ENCODE peak calls at places on chromosomes 16 and 17, in six cellular contexts. W is neural progenitor cell, N is lower lobe of right lung, T is IMR-90, H is adrenal gland, C is psoas muscle. L is an unnamed sample.
A peak's percentile ranks its signal among the peaks of the same experiment; 100 is the strongest.

GRCh38 chr17:40854175-40854814 is 12.7 kb downstream of the KRT12 start:
- DNase-seq in W (no peak), N (no peak), T (peak; percentile 93), H (no peak), C (no peak), L (no peak)

GRCh38 chr17:27352481-27353460 is 58.9 kb downstream of the WSB1 start:
- DNase-seq in W (peak; percentile 9), N (no peak), T (peak; percentile 24), H (no peak), C (no peak), L (no peak)

GRCh38 chr17:61285483-61286320 is 113.9 kb upstream of the TBX2 start:
- DNase-seq in W (peak; percentile 57), N (no peak), T (peak; percentile 98), H (no peak), C (peak; percentile 18), L (no peak)

GRCh38 chr16:58471209-58471975 is 28.6 kb upstream of the NDRG4 start:
- DNase-seq in W (no peak), N (no peak), T (no peak), H (no peak), C (no peak), L (no peak)

GRCh38 chr16:60922920-60923319 is 1113.3 kb downstream of the CDH8 start:
- DNase-seq in W (no peak), N (no peak), T (no peak), H (no peak), C (no peak), L (no peak)

GRCh38 chr16:14011006-14011405 is 60.1 kb upstream of the MRTFB start:
- DNase-seq in W (no peak), N (no peak), T (no peak), H (no peak), C (no peak), L (no peak)

GRCh38 chr17:4548721-4549531 is 6.3 kb downstream of the MYBBP1A start:
- DNase-seq in W (no peak), N (no peak), T (peak; percentile 18), H (no peak), C (no peak), L (no peak)

GRCh38 chr16:15993946-15994665 is 44.7 kb downstream of the ABCC1 start:
- DNase-seq in W (no peak), N (no peak), T (peak; percentile 71), H (no peak), C (no peak), L (peak; percentile 76)

GRCh38 chr17:77096570-77097214 is 44.1 kb upstream of the SEC14L1 start:
- DNase-seq in W (no peak), N (no peak), T (peak; percentile 73), H (peak; percentile 73), C (no peak), L (no peak)

GRCh38 chr17:29401237-29401636 is 11.1 kb downstream of the TAOK1 start:
- DNase-seq in W (no peak), N (no peak), T (no peak), H (no peak), C (no peak), L (no peak)

GRCh38 chr17:5536831-5537230 is 47.5 kb downstream of the NLRP1 start:
- DNase-seq in W (no peak), N (no peak), T (no peak), H (no peak), C (no peak), L (no peak)

GRCh38 chr16:29678691-29679267 is at the start of gene QPRT:
- DNase-seq in W (peak; percentile 87), N (no peak), T (peak; percentile 22), H (peak; percentile 82), C (no peak), L (peak; percentile 85)

GRCh38 chr16:19745286-19746018 is 27.4 kb downstream of the IQCK start:
- DNase-seq in W (no peak), N (no peak), T (peak; percentile 71), H (no peak), C (no peak), L (no peak)

GRCh38 chr16:28925386-28926228 is 569 bp upstream of the RABEP2 start:
- DNase-seq in W (peak; percentile 91), N (peak; percentile 79), T (peak; percentile 68), H (peak; percentile 88), C (peak; percentile 85), L (peak; percentile 94)

GRCh38 chr17:55157165-55157564 is 107.6 kb upstream of the HLF start:
- DNase-seq in W (no peak), N (no peak), T (peak; percentile 53), H (no peak), C (no peak), L (no peak)

GRCh38 chr17:77772899-77773358 is 185.6 kb upstream of the TNRC6C start:
- DNase-seq in W (no peak), N (no peak), T (no peak), H (no peak), C (no peak), L (peak; percentile 55)

GRCh38 chr16:83953796-83954576 is 946 bp downstream of the OSGIN1 start:
- DNase-seq in W (peak; percentile 54), N (no peak), T (peak; percentile 32), H (no peak), C (no peak), L (no peak)

GRCh38 chr17:47072881-47073280 is 93.8 kb upstream of the RPRML start:
- DNase-seq in W (no peak), N (no peak), T (peak; percentile 33), H (peak; percentile 29), C (no peak), L (no peak)

GRCh38 chr17:7258731-7259554 is 3.3 kb downstream of the CLDN7 start:
- DNase-seq in W (no peak), N (peak; percentile 89), T (peak; percentile 27), H (no peak), C (no peak), L (no peak)

GRCh38 chr16:84080378-84080777 is 36.4 kb downstream of the MBTPS1 start:
- DNase-seq in W (no peak), N (no peak), T (no peak), H (peak; percentile 85), C (peak; percentile 48), L (no peak)

GRCh38 chr17:81387235-81388060 is 7.8 kb upstream of the BAHCC1 start:
- DNase-seq in W (peak; percentile 86), N (peak; percentile 70), T (peak; percentile 57), H (peak; percentile 85), C (no peak), L (peak; percentile 80)

GRCh38 chr17:3474212-3474611 is 1.6 kb upstream of the ASPA start:
- DNase-seq in W (no peak), N (no peak), T (no peak), H (no peak), C (no peak), L (no peak)

GRCh38 chr16:31323959-31324629 is 30.9 kb upstream of the ITGAX start:
- DNase-seq in W (no peak), N (no peak), T (no peak), H (no peak), C (no peak), L (no peak)

GRCh38 chr17:35752471-35752870 is 568 bp downstream of the GAS2L2 start:
- DNase-seq in W (no peak), N (no peak), T (no peak), H (no peak), C (no peak), L (no peak)

GRCh38 chr16:82004651-82005490 is 6.4 kb downstream of the SDR42E1 start:
- DNase-seq in W (no peak), N (no peak), T (no peak), H (no peak), C (no peak), L (peak; percentile 6)

GRCh38 chr17:41064301-41064700 is 1.4 kb downstream of the KRTAP2-4 start:
- DNase-seq in W (no peak), N (no peak), T (no peak), H (no peak), C (no peak), L (no peak)

GRCh38 chr17:68141050-68141449 is 105.5 kb downstream of the KPNA2 start:
- DNase-seq in W (no peak), N (no peak), T (peak; percentile 1), H (no peak), C (no peak), L (no peak)

GRCh38 chr17:42809250-42809649 is 10.6 kb downstream of the CNTD1 start:
- DNase-seq in W (no peak), N (no peak), T (peak; percentile 93), H (peak; percentile 81), C (peak; percentile 43), L (no peak)

GRCh38 chr16:85334718-85335583 is 222.7 kb upstream of the CIBAR2 start:
- DNase-seq in W (peak; percentile 85), N (no peak), T (no peak), H (no peak), C (no peak), L (no peak)
- H3K4me3 ChIP-seq in W (peak overlapping the region; percentile 47), N (peak overlapping the region; percentile 29), T (no peak overlapping the region), H (no peak overlapping the region), C (no peak overlapping the region), L (no peak overlapping the region)

GRCh38 chr17:50431219-50431618 is 5.2 kb downstream of the ACSF2 start:
- DNase-seq in W (no peak), N (no peak), T (no peak), H (no peak), C (no peak), L (no peak)

GRCh38 chr17:50430731-50431130 is 4.7 kb downstream of the ACSF2 start:
- DNase-seq in W (no peak), N (no peak), T (no peak), H (no peak), C (no peak), L (no peak)

GRCh38 chr17:50428831-50429424 is 2.9 kb downstream of the ACSF2 start:
- DNase-seq in W (no peak), N (no peak), T (no peak), H (peak; percentile 85), C (peak; percentile 48), L (no peak)

GRCh38 chr17:50432125-50432762 is 6.2 kb downstream of the ACSF2 start:
- DNase-seq in W (no peak), N (no peak), T (no peak), H (no peak), C (no peak), L (no peak)

DNA sequence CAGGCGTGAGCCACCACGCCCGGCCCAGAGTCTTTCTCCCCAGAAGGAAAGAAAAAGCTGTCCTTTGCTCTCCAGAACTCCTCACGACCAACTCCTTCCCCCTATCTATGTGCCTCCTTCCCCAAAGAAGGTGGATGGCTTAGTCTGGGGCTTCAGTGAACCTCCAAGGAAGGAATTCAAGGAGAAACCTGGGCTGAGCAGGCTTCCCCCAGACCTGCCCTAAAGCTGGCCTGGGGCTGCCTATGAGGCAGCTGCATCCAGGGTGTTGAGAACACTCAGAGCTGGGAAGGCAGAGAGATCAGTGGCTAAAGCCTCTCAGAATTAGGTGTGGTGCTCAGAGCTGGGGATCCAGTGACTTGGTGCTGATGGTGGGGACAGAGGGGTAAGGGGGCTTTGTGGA is 3.8 kb downstream of the ACSF2 start:
- DNase-seq in W (no peak), N (no peak), T (no peak), H (peak; percentile 10), C (no peak), L (no peak)
- H3K27ac ChIP-seq in W (no peak overlapping the region), N (no peak overlapping the region), T (no peak overlapping the region), H (peak overlapping the region; percentile 76), C (peak overlapping the region; percentile 83), L (no peak overlapping the region)

GRCh38 chr17:45324336-45324735 is 7.5 kb upstream of the MAP3K14 start:
- DNase-seq in W (no peak), N (peak; percentile 2), T (no peak), H (no peak), C (no peak), L (no peak)
- H3K4me1 ChIP-seq in W (peaks cover 2% of the 10 kb centered on the region), N (peaks cover 15% of the 10 kb centered on the region), T (peaks cover 20% of the 10 kb centered on the region), H (peaks cover 27% of the 10 kb centered on the region), C (peaks cover 3% of the 10 kb centered on the region), L (no peaks in the 10 kb centered on the region)

DNA sequence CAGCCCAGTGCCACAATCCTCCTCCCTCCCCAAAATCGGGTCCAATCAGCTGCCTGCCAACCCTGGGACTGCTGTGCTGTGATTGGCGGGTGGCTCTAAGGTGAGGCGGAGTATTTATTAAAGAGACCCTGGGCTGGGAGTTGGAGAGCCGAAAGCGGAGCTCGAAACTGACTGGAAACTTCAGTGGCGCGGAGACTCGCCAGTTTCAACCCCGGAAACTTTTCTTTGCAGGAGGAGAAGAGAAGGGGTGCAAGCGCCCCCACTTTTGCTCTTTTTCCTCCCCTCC is at the start of gene SOX9:
- DNase-seq in W (peak; percentile 94), N (peak; percentile 85), T (peak; percentile 96), H (peak; percentile 88), C (peak; percentile 81), L (peak; percentile 95)
- H3K4me3 ChIP-seq in W (peak within 1 kb of the TSS; percentile 87), N (peak within 1 kb of the TSS; percentile 59), T (peak within 1 kb of the TSS; percentile 95), H (peak within 1 kb of the TSS; percentile 59), C (peak within 1 kb of the TSS; percentile 81), L (peak within 1 kb of the TSS; percentile 59)